ENCODE peak calls at places on chromosomes 1 and 21, in six cellular contexts. S is SK-N-SH, L is tibial nerve, G is K562, I is A549, W is H1. T is an unnamed sample.
A peak's percentile ranks its signal among the peaks of the same experiment; 100 is the strongest.

GRCh38 chr1:233607252-233608119 is 6.4 kb upstream of the KCNK1 start:
- DNase-seq in L (no peak), G (peak; percentile 42), W (no peak), I (no peak), S (no peak), T (peak; percentile 35)

GRCh38 chr1:23989249-23989648 is 9.1 kb upstream of the SRSF10 start:
- DNase-seq in W (no peak), L (no peak), S (peak; percentile 28), G (no peak), I (no peak), T (no peak)

GRCh38 chr1:212062832-212063438 is 27.4 kb downstream of the DTL start:
- DNase-seq in L (no peak), S (peak; percentile 46), W (no peak), I (peak; percentile 55), G (peak; percentile 51), T (no peak)

GRCh38 chr1:236142358-236143103 is at the start of gene GPR137B:
- DNase-seq in G (peak; percentile 27), W (no peak), L (no peak), S (peak; percentile 94), I (peak; percentile 37), T (peak; percentile 42)

GRCh38 chr21:37257526-37257966 is 9.6 kb downstream of the VPS26C start:
- DNase-seq in L (no peak), I (peak; percentile 42), G (no peak), S (peak; percentile 74), W (no peak), T (no peak)

GRCh38 chr1:205247130-205247921 is 19.6 kb downstream of the TMCC2 start:
- DNase-seq in S (no peak), L (peak; percentile 36), G (peak; percentile 46), I (no peak), W (no peak), T (no peak)

GRCh38 chr1:53826367-53826766 is 11.7 kb downstream of the NDC1 start:
- DNase-seq in I (peak; percentile 25), L (no peak), S (no peak), W (no peak), G (no peak), T (no peak)

GRCh38 chr1:226100436-226101347 is 38.2 kb downstream of the H3-3A start:
- DNase-seq in I (peak; percentile 47), W (no peak), S (peak; percentile 78), L (no peak), G (peak; percentile 36), T (peak; percentile 42)

GRCh38 chr1:201942129-201942495 is 4.2 kb downstream of the LMOD1 start:
- DNase-seq in I (no peak), L (no peak), W (no peak), S (no peak), G (no peak), T (no peak)

GRCh38 chr1:216903389-216903754 is 180.1 kb upstream of the ESRRG start:
- DNase-seq in S (no peak), L (no peak), I (no peak), G (no peak), W (no peak), T (no peak)

GRCh38 chr1:93080424-93080823 is 1.3 kb downstream of the MTF2 start:
- DNase-seq in L (no peak), S (peak; percentile 59), I (peak; percentile 64), G (peak; percentile 68), W (no peak), T (no peak)

GRCh38 chr1:180269848-180270766 is 40.0 kb downstream of the LHX4 start:
- DNase-seq in I (peak; percentile 29), S (no peak), L (no peak), W (no peak), G (no peak), T (peak; percentile 46)

GRCh38 chr1:172466795-172467407 is 23.0 kb upstream of the PIGC start:
- DNase-seq in W (no peak), S (no peak), I (peak; percentile 45), G (no peak), L (no peak), T (no peak)

GRCh38 chr1:227416156-227416865 is 98.0 kb upstream of the CDC42BPA start:
- DNase-seq in W (no peak), S (no peak), I (no peak), L (no peak), G (no peak), T (no peak)

GRCh38 chr1:153533689-153534201 is 2.0 kb downstream of the S100A6 start:
- DNase-seq in I (peak; percentile 82), L (peak; percentile 43), W (no peak), S (no peak), G (peak; percentile 58), T (no peak)

GRCh38 chr21:33236799-33237198 is 7.1 kb downstream of the IFNAR2 start:
- DNase-seq in I (no peak), L (no peak), G (no peak), S (no peak), W (no peak), T (no peak)

GRCh38 chr1:230240446-230241076 is 173.5 kb downstream of the GALNT2 start:
- DNase-seq in L (no peak), G (no peak), W (no peak), S (no peak), I (no peak), T (no peak)

GRCh38 chr1:201741763-201742342 is 87.1 kb upstream of the IPO9 start:
- DNase-seq in W (no peak), L (no peak), I (no peak), S (no peak), G (no peak), T (no peak)

GRCh38 chr1:162674018-162674608 is 41.8 kb downstream of the DDR2 start:
- DNase-seq in L (no peak), G (no peak), S (no peak), I (no peak), W (no peak), T (no peak)

GRCh38 chr1:204265665-204266064 is 51.9 kb upstream of the GOLT1A start:
- DNase-seq in S (no peak), I (no peak), G (no peak), L (no peak), W (no peak), T (peak; percentile 40)

GRCh38 chr1:197391303-197392226 is 123.5 kb downstream of the CRB1 start:
- DNase-seq in S (no peak), I (peak; percentile 10), W (no peak), L (no peak), G (peak; percentile 5), T (no peak)
- H3K4me3 ChIP-seq in S (no peak overlapping the region), I (no peak overlapping the region), W (no peak overlapping the region), L (no peak overlapping the region), G (no peak overlapping the region), T (no peak overlapping the region)

DNA sequence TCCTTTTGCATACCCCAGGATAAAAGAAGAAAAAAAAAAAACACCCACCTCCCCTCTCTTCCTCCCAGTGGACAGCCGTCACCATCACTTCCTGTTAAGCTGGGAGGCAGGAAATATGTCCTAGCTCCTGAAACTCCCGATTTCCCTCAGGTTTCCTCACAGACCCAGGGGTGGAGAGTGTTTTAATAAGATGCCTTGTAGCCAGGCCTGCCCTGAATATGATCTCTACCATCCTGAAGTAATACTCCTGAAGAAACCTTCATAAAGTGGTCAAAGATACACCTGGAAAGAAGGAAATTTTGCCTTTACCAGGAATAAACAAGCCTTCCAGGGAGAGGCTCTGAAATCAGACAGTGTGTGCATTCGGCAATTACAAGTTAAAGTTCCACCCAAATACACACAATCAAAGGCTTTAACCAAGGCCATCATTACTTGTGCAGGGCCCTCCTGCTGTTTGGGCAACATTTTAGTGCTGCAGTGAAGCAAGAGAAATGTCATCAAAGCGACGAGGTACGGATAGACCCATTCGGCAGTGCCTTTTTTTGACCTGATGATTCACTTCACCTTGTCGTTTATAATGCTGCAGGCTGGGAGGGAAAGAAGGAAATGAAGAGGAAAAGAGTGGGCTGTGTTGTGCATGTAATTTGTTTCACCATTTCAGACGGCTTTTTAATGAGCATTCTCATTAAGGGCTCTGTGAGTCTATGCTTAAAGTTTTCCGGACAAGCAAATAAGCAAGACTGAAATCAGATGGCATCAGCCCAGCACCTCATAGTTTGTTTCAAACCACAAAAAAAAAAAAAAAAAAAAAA is 41.0 kb upstream of the RASAL2 start:
- DNase-seq in W (no peak), S (no peak), G (no peak), L (no peak), I (peak; percentile 56), T (no peak)
- TF ChIP-seq EP300 in W (no peak), S (no peak), G (no peak), L (no peak), I (peak; percentile 14), T (no peak)

DNA sequence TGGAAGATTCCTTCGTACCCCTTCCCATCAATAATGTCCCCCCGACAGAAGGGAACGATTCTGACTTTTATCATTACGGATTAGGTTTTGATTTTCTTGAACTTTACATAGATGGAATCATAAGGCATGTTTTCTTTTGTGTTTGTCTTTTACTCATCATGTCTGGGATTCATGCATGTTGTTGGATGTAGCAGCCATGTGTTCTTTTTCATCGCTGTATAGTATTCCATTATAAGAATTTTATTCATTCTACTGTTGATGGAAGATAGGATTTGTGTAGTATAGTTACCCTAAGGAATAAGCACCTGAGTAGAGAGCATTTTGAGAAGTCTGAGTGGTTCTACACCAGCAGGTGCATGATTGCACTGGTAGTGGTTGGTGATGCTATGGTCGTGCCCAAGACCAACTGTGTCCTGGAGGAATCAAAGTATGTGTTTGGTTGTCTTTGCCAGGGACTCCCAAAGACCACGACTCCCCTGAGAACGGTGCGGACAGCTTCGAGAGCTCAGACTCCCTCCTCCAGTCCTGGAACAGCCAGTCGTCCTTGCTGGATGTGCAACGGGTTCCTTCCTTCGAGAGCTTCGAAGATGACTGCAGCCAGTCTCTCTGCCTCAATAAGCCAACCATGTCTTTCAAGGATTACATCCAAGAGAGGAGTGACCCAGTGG is 13.5 kb downstream of the ETS2 start:
- DNase-seq in G (no peak), L (no peak), S (no peak), W (no peak), I (no peak), T (no peak)
- H3K4me3 ChIP-seq in G (no peak overlapping the region), L (no peak overlapping the region), S (no peak overlapping the region), W (no peak overlapping the region), I (no peak overlapping the region), T (no peak overlapping the region)

GRCh38 chr21:42535602-42536171 is 22.0 kb downstream of the SLC37A1 start:
- DNase-seq in G (no peak), S (no peak), W (no peak), I (no peak), L (no peak), T (peak; percentile 72)
- TF ChIP-seq EP300 in G (no peak), S (no peak), W (no peak), I (no peak), L (no peak), T (no peak)

GRCh38 chr1:14599173-14599754 is 779 bp downstream of the KAZN start:
- DNase-seq in L (no peak), G (no peak), I (no peak), W (no peak), S (no peak), T (no peak)
- H3K4me3 ChIP-seq in L (no peak overlapping the region), G (peak overlapping the region; percentile 23), I (peak overlapping the region; percentile 35), W (peak overlapping the region; percentile 71), S (no peak overlapping the region), T (peak overlapping the region; percentile 46)

GRCh38 chr1:246066553-246066952 is 440.5 kb downstream of the SMYD3 start:
- DNase-seq in S (no peak), I (no peak), L (no peak), W (peak; percentile 10), G (no peak), T (no peak)
- TF ChIP-seq EP300 in S (no peak), I (no peak), L (no peak), W (no peak), G (no peak), T (no peak)